ENCODE peak calls at places on chromosome 2, in seven cellular contexts. One of them, this sample, is unnamed.

GRCh38 chr2:33505966-33506365 is 29.5 kb downstream of the RASGRP3 start:
- DNase-seq in astrocyte of the spinal cord: peak; percentile 26
- DNase-seq in left cardiac atrium: no peak
- DNase-seq in fibroblast of lung: no peak
- DNase-seq in AG10803: peak; percentile 35
- DNase-seq in EL: no peak
- DNase-seq in AML-193: no peak
- DNase-seq in this sample: no peak

GRCh38 chr2:109457811-109458210 is 156.0 kb downstream of the SEPTIN10 start:
- DNase-seq in astrocyte of the spinal cord: peak; percentile 64
- DNase-seq in left cardiac atrium: no peak
- DNase-seq in fibroblast of lung: no peak
- DNase-seq in AG10803: no peak
- DNase-seq in EL: no peak
- DNase-seq in AML-193: no peak
- DNase-seq in this sample: no peak

GRCh38 chr2:54258171-54258570 is 2.1 kb upstream of the TSPYL6 start:
- DNase-seq in astrocyte of the spinal cord: no peak
- DNase-seq in left cardiac atrium: no peak
- DNase-seq in fibroblast of lung: no peak
- DNase-seq in AG10803: peak; percentile 25
- DNase-seq in EL: peak; percentile 36
- DNase-seq in AML-193: no peak
- DNase-seq in this sample: peak; percentile 55

GRCh38 chr2:28855193-28855592 is 14.9 kb downstream of the TRMT61B start:
- DNase-seq in astrocyte of the spinal cord: no peak
- DNase-seq in left cardiac atrium: no peak
- DNase-seq in fibroblast of lung: peak; percentile 27
- DNase-seq in AG10803: no peak
- DNase-seq in EL: peak; percentile 6
- DNase-seq in AML-193: no peak
- DNase-seq in this sample: peak; percentile 60

GRCh38 chr2:106267997-106268396 is 73.9 kb upstream of the UXS1 start:
- DNase-seq in astrocyte of the spinal cord: no peak
- DNase-seq in left cardiac atrium: no peak
- DNase-seq in fibroblast of lung: no peak
- DNase-seq in AG10803: no peak
- DNase-seq in EL: no peak
- DNase-seq in AML-193: no peak
- DNase-seq in this sample: no peak

GRCh38 chr2:40034198-40034597 is 255.1 kb upstream of the THUMPD2 start:
- DNase-seq in astrocyte of the spinal cord: peak; percentile 81
- DNase-seq in left cardiac atrium: no peak
- DNase-seq in fibroblast of lung: peak; percentile 85
- DNase-seq in AG10803: peak; percentile 91
- DNase-seq in EL: peak; percentile 74
- DNase-seq in AML-193: no peak
- DNase-seq in this sample: peak; percentile 82

GRCh38 chr2:17625446-17625845 is 85.0 kb downstream of the VSNL1 start:
- DNase-seq in astrocyte of the spinal cord: no peak
- DNase-seq in left cardiac atrium: no peak
- DNase-seq in fibroblast of lung: no peak
- DNase-seq in AG10803: no peak
- DNase-seq in EL: no peak
- DNase-seq in AML-193: no peak
- DNase-seq in this sample: no peak

GRCh38 chr2:189287982-189288494 is 108.5 kb upstream of the COL5A2 start:
- DNase-seq in astrocyte of the spinal cord: peak; percentile 94
- DNase-seq in left cardiac atrium: no peak
- DNase-seq in fibroblast of lung: peak; percentile 91
- DNase-seq in AG10803: peak; percentile 86
- DNase-seq in EL: peak; percentile 85
- DNase-seq in AML-193: peak; percentile 28
- DNase-seq in this sample: peak; percentile 86

GRCh38 chr2:148338544-148338943 is 306.0 kb upstream of the EPC2 start:
- DNase-seq in astrocyte of the spinal cord: peak; percentile 68
- DNase-seq in left cardiac atrium: no peak
- DNase-seq in fibroblast of lung: peak; percentile 57
- DNase-seq in AG10803: peak; percentile 52
- DNase-seq in EL: peak; percentile 61
- DNase-seq in AML-193: no peak
- DNase-seq in this sample: peak; percentile 60

GRCh38 chr2:54771166-54771565 is 47.7 kb downstream of the EML6 start:
- DNase-seq in astrocyte of the spinal cord: peak; percentile 45
- DNase-seq in left cardiac atrium: no peak
- DNase-seq in fibroblast of lung: no peak
- DNase-seq in AG10803: peak; percentile 40
- DNase-seq in EL: peak; percentile 71
- DNase-seq in AML-193: no peak
- DNase-seq in this sample: peak; percentile 68

GRCh38 chr2:50956886-50957285 is 75.0 kb downstream of the NRXN1 start:
- DNase-seq in astrocyte of the spinal cord: peak; percentile 2
- DNase-seq in left cardiac atrium: no peak
- DNase-seq in fibroblast of lung: no peak
- DNase-seq in AG10803: no peak
- DNase-seq in EL: no peak
- DNase-seq in AML-193: no peak
- DNase-seq in this sample: no peak

GRCh38 chr2:182866461-182867369 is at the start of gene FRZB:
- DNase-seq in astrocyte of the spinal cord: peak; percentile 79
- DNase-seq in left cardiac atrium: peak; percentile 77
- DNase-seq in fibroblast of lung: peak; percentile 76
- DNase-seq in AG10803: peak; percentile 49
- DNase-seq in EL: peak; percentile 81
- DNase-seq in AML-193: no peak
- DNase-seq in this sample: peak; percentile 81

GRCh38 chr2:217900010-217900779 is 102.6 kb downstream of the TNS1 start:
- DNase-seq in astrocyte of the spinal cord: no peak
- DNase-seq in left cardiac atrium: peak; percentile 22
- DNase-seq in fibroblast of lung: no peak
- DNase-seq in AG10803: no peak
- DNase-seq in EL: no peak
- DNase-seq in AML-193: no peak
- DNase-seq in this sample: peak; percentile 29

GRCh38 chr2:45992021-45992745 is 305.0 kb upstream of the EPAS1 start:
- DNase-seq in astrocyte of the spinal cord: peak; percentile 75
- DNase-seq in left cardiac atrium: peak; percentile 63
- DNase-seq in fibroblast of lung: peak; percentile 90
- DNase-seq in AG10803: peak; percentile 99
- DNase-seq in EL: peak; percentile 87
- DNase-seq in AML-193: no peak
- DNase-seq in this sample: peak; percentile 94

GRCh38 chr2:95349568-95350319 is 52.6 kb downstream of the KCNIP3 start:
- DNase-seq in astrocyte of the spinal cord: no peak
- DNase-seq in left cardiac atrium: peak; percentile 14
- DNase-seq in fibroblast of lung: no peak
- DNase-seq in AG10803: no peak
- DNase-seq in EL: no peak
- DNase-seq in AML-193: no peak
- DNase-seq in this sample: no peak

This sample was measured in EH.